ENCODE peak calls at places on chromosomes 13 and 19, in seven cellular contexts. L is astrocyte of the spinal cord, F is bronchial epithelial cell, S is A549, P is kidney epithelial cell, I is body of pancreas, M is cardiac fibroblast. X is an unnamed sample.

GRCh38 chr13:113075711-113076110 is 29.9 kb upstream of the F7 start:
- DNase-seq in S (no peak), P (no peak), I (no peak), M (no peak), L (no peak), F (no peak), X (no peak)

GRCh38 chr19:10766049-10766623 is 48.3 kb downstream of the DNM2 start:
- DNase-seq in P (no peak), F (no peak), M (no peak), L (no peak), S (no peak), I (peak; percentile 51), X (no peak)

GRCh38 chr19:50252111-50252886 is 48.9 kb downstream of the MYH14 start:
- DNase-seq in S (peak; percentile 58), F (no peak), I (no peak), P (no peak), L (no peak), M (peak; percentile 13), X (no peak)

GRCh38 chr13:110648848-110649421 is 33.6 kb downstream of the NAXD start:
- DNase-seq in L (no peak), S (no peak), P (no peak), M (no peak), I (no peak), F (no peak), X (no peak)

GRCh38 chr19:7153008-7153407 is 83.5 kb downstream of the ZNF557 start:
- DNase-seq in M (no peak), L (no peak), F (no peak), P (no peak), S (no peak), I (no peak), X (no peak)

GRCh38 chr13:23469901-23470525 is 36.5 kb upstream of the SACS start:
- DNase-seq in L (peak; percentile 38), F (no peak), I (no peak), M (no peak), P (peak; percentile 48), S (peak; percentile 6), X (no peak)

GRCh38 chr19:7159105-7159933 is 89.8 kb downstream of the ZNF557 start:
- DNase-seq in S (peak; percentile 18), F (no peak), L (peak; percentile 35), I (no peak), P (no peak), M (peak; percentile 89), X (peak; percentile 48)

GRCh38 chr13:46639033-46639981 is 86.3 kb downstream of the LRCH1 start:
- DNase-seq in M (no peak), I (no peak), P (peak; percentile 70), L (no peak), F (no peak), S (no peak), X (no peak)

GRCh38 chr13:90107658-90108057 is 1239.8 kb upstream of the MIR17HG start:
- DNase-seq in S (no peak), M (no peak), P (no peak), L (no peak), I (no peak), F (no peak), X (no peak)

GRCh38 chr13:113981201-113981605 is 7.3 kb upstream of the C13orf46 start:
- DNase-seq in M (no peak), F (peak; percentile 47), I (peak; percentile 94), P (peak; percentile 42), L (peak; percentile 84), S (peak; percentile 59), X (peak; percentile 99)

GRCh38 chr13:62633448-62633847 is 1217.8 kb upstream of the PCDH20 start:
- DNase-seq in F (no peak), I (no peak), L (no peak), P (no peak), S (no peak), M (no peak), X (no peak)

GRCh38 chr13:95641961-95642621 is 2.4 kb downstream of the DZIP1 start:
- DNase-seq in I (peak; percentile 51), F (no peak), L (peak; percentile 62), P (no peak), M (peak; percentile 69), S (no peak), X (no peak)

GRCh38 chr13:78102121-78102677 is 183.6 kb upstream of the EDNRB start:
- DNase-seq in F (peak; percentile 29), S (peak; percentile 14), I (peak; percentile 19), M (peak; percentile 91), L (peak; percentile 14), P (no peak), X (peak; percentile 66)

GRCh38 chr13:26989261-26990007 is 182.2 kb downstream of the USP12 start:
- DNase-seq in S (no peak), M (no peak), F (no peak), P (no peak), I (no peak), L (no peak), X (no peak)

GRCh38 chr19:38386968-38387549 is 775 bp downstream of the GGN start:
- DNase-seq in I (no peak), M (no peak), L (peak; percentile 16), P (no peak), F (no peak), S (no peak), X (no peak)

DNA sequence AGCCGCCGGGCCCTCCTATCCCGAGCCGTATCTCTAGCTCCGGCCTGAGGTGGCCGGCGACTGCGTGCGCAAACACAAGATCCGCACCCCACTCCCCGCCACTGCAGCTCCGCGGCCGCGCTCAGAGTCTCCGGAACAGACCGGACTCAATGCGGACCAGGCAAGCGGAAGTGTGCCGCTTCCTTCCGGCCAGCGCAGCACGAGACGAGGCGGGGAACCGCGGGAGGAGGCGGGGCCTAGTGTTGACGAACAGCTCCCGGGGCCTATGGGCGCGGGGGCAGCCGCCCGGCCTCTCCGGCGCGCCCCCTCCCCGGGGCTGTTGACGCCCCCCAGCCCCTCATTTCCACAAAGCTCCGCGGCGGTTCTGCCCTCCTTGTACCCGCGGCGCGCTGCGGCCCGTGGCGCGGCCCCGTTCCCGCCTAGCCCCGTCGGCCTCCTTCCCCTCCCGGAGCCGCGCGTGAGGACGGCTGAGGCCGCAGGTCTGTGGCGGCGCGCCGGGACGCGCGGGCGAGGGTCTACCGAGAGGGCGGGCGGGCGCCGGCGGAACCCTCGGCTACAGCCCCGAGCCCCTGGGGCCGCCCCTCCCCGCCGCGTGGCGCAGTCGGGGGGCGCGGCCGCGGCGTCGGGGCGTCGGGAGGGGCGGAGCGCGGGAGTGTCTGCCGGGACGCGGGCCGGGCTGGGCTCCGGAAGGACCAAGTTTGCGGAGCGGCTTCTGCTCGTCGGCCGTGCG is at the start of gene DPY19L3:
- DNase-seq in I (peak; percentile 96), M (peak; percentile 96), S (peak; percentile 98), F (peak; percentile 64), P (peak; percentile 55), L (peak; percentile 93), X (peak; percentile 92)
- TF ChIP-seq CTCF in I (no peak), M (no peak), S (no peak), F (no peak), P (no peak), L (no peak), X (no peak)

DNA sequence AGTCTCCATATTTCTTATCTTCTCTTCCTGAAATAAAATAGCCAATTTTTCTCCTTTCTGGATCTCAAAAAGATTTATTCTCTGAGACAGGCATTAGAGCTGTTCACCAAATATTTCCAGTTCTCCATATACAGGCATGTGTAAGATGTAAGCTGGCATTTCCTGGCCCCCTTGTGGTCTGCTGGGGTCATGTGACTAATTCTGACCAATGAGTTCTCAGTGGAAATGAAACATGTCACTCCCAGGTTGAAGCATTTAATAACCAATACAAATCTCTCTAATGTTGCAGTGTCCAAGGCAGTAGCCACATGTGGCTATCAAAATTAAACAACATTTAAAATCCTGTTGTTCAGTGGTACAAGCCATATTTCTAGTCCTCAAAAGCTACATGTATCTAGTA is 14.8 kb upstream of the CACNA1A start:
- DNase-seq in P (no peak), I (no peak), S (no peak), L (no peak), F (no peak), M (no peak), X (no peak)
- TF ChIP-seq CTCF in P (no peak), I (no peak), S (no peak), L (no peak), F (no peak), M (no peak), X (no peak)

GRCh38 chr19:1619703-1620102 is 14.4 kb upstream of the UQCR11 start:
- DNase-seq in F (no peak), I (no peak), L (no peak), P (no peak), S (no peak), M (no peak), X (no peak)

GRCh38 chr19:1619094-1619439 is 13.8 kb upstream of the UQCR11 start:
- DNase-seq in L (no peak), S (no peak), M (no peak), F (no peak), I (no peak), P (no peak), X (no peak)

GRCh38 chr19:1616396-1616795 is 11.1 kb upstream of the UQCR11 start:
- DNase-seq in L (no peak), F (no peak), I (no peak), P (no peak), S (no peak), M (peak; percentile 81), X (no peak)

GRCh38 chr19:1616875-1617274 is 11.6 kb upstream of the UQCR11 start:
- DNase-seq in P (no peak), L (no peak), I (no peak), F (no peak), S (no peak), M (no peak), X (no peak)

DNA sequence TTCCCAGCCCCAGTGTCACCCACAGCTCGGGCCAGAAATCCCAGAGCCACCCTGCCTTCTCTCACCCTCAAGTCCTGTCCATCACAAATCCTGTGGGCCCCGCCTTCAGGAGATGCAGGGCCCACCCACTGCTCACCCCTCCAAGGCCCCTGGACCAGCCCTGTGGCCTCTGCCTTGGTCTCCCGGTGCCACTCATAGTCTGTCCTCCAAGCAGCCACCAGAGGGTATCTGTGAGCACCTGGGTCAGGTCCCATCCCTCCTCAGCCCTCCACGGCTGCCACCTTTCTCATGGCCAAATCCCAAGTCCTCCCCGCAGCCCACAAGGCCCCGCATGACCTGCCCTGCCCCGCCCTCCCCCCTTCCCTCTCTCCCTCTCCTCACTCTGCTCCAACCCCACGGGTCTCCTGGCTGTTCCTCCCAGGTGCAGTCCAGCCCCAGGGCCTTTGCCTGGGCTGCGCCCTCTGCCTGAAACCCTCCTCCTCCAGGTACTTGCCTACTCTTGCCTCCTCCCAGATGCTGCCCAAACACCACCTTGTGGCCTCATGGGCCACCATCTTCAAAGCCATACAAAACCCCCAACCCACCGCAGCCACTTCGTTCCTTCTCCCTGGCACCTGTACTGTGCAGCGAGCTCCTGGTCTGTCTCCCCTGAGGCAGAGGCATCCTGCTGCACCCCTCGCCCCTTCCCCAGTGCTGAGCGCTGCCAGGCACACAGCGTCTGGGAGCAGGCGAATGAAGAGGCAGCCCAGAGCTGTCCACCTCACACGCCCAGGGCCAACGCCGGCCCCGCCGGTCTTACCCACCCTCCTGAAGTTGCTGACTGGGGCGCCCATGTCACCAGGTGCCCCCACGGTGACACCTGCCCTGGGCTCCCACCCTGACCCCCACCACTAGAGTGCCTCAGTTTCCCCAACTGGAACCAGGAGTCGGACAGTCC is 13.2 kb upstream of the UQCR11 start:
- DNase-seq in S (peak; percentile 62), L (peak; percentile 6), M (peak; percentile 21), I (peak; percentile 66), P (no peak), F (peak; percentile 15), X (peak; percentile 47)
- TF ChIP-seq CTCF in S (peak; percentile 33), L (peak; percentile 43), M (peak; percentile 37), I (peak; percentile 36), P (peak; percentile 51), F (peak; percentile 63), X (peak; percentile 26)

DNA sequence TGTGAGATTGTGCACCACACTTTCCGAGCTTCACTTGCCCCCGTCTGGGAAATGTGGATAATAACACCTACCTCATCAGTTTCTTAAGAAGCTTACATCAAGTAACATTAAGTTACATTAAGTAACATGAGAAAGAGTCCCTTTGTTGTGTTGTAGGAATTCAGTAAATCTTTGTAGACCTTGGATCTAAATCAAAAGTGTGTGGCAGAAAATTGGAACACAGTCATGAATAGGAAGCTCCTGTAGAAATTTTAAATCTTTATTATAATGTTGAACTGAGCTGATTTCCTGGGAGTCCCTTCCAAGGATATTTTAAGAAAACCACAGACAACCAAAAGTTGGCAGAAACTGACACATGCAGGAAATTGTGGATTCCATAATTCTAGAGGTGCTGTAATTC is 5.7 kb upstream of the ENOX1 start:
- DNase-seq in P (no peak), L (peak; percentile 39), M (peak; percentile 73), F (no peak), I (no peak), S (no peak), X (peak; percentile 37)
- TF ChIP-seq CTCF in P (no peak), L (no peak), M (no peak), F (no peak), I (no peak), S (no peak), X (no peak)

X was measured in MCF 10A.